ENCODE peak calls at places on chromosome 18, in five cellular contexts. One of them, this sample, is unnamed.
A peak's percentile ranks its signal among the peaks of the same experiment; 100 is the strongest.

GRCh38 chr18:44393406-44393805 is 287.3 kb upstream of the SETBP1 start:
- DNase-seq in left lung: no peak
- DNase-seq in BE2C: no peak
- DNase-seq in A673: no peak
- DNase-seq in fibroblast of villous mesenchyme: no peak
- DNase-seq in this sample: no peak

GRCh38 chr18:76458522-76459311 is 36.3 kb downstream of the ZNF516 start:
- DNase-seq in left lung: no peak
- DNase-seq in BE2C: no peak
- DNase-seq in A673: no peak
- DNase-seq in fibroblast of villous mesenchyme: no peak
- DNase-seq in this sample: no peak

GRCh38 chr18:65255417-65255816 is 495.4 kb upstream of the CDH7 start:
- DNase-seq in left lung: no peak
- DNase-seq in BE2C: no peak
- DNase-seq in A673: no peak
- DNase-seq in fibroblast of villous mesenchyme: no peak
- DNase-seq in this sample: no peak

GRCh38 chr18:35533916-35534315 is 36.2 kb upstream of the INO80C start:
- DNase-seq in left lung: no peak
- DNase-seq in BE2C: no peak
- DNase-seq in A673: no peak
- DNase-seq in fibroblast of villous mesenchyme: no peak
- DNase-seq in this sample: no peak

GRCh38 chr18:72965616-72966015 is 97.8 kb upstream of the NETO1 start:
- DNase-seq in left lung: no peak
- DNase-seq in BE2C: no peak
- DNase-seq in A673: no peak
- DNase-seq in fibroblast of villous mesenchyme: no peak
- DNase-seq in this sample: no peak

GRCh38 chr18:21275645-21276044 is 33.6 kb downstream of the GREB1L start:
- DNase-seq in left lung: no peak
- DNase-seq in BE2C: no peak
- DNase-seq in A673: no peak
- DNase-seq in fibroblast of villous mesenchyme: no peak
- DNase-seq in this sample: no peak

GRCh38 chr18:76697441-76697901 is 124.9 kb upstream of the ZNF236 start:
- DNase-seq in left lung: no peak
- DNase-seq in BE2C: no peak
- DNase-seq in A673: no peak
- DNase-seq in fibroblast of villous mesenchyme: peak; percentile 38
- DNase-seq in this sample: no peak

GRCh38 chr18:37330173-37330572 is 235.4 kb downstream of the CELF4 start:
- DNase-seq in left lung: no peak
- DNase-seq in BE2C: peak; percentile 29
- DNase-seq in A673: no peak
- DNase-seq in fibroblast of villous mesenchyme: no peak
- DNase-seq in this sample: no peak

DNA sequence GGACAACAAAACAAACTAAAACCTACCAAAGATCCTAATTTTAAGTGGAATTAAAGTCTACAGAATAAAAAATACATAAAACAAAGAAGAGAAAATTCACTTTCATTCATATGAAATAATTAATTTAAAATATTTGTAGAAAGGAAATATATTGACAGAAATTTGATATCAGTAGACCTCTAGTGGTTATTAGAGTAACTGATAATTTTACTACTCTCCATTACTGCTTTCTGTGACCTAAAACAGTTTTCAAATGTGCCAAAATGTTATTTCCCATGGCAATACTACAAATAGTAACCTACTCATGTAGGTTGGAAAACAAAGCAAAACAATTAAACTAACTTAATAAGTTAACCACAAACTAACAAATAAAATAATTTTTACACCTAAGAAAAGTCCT is 147.1 kb downstream of the NOL4 start:
- DNase-seq in left lung: no peak
- DNase-seq in BE2C: no peak
- DNase-seq in A673: no peak
- DNase-seq in fibroblast of villous mesenchyme: no peak
- DNase-seq in this sample: no peak
- TF ChIP-seq CTCF in left lung: no peak
- TF ChIP-seq CTCF in BE2C: no peak
- TF ChIP-seq CTCF in A673: peak; percentile 32
- TF ChIP-seq CTCF in fibroblast of villous mesenchyme: no peak
- TF ChIP-seq CTCF in this sample: no peak

GRCh38 chr18:11980555-11981382 is 538 bp upstream of the IMPA2 start:
- DNase-seq in left lung: peak; percentile 100
- DNase-seq in BE2C: peak; percentile 95
- DNase-seq in A673: peak; percentile 99
- DNase-seq in fibroblast of villous mesenchyme: peak; percentile 99
- DNase-seq in this sample: peak; percentile 96
- TF ChIP-seq CTCF in left lung: peak; percentile 9
- TF ChIP-seq CTCF in BE2C: no peak
- TF ChIP-seq CTCF in A673: no peak
- TF ChIP-seq CTCF in fibroblast of villous mesenchyme: no peak
- TF ChIP-seq CTCF in this sample: no peak

GRCh38 chr18:54224379-54225014 is at the start of gene MBD2:
- DNase-seq in left lung: peak; percentile 100
- DNase-seq in BE2C: peak; percentile 90
- DNase-seq in A673: peak; percentile 97
- DNase-seq in fibroblast of villous mesenchyme: peak; percentile 95
- DNase-seq in this sample: peak; percentile 96
- TF ChIP-seq CTCF in left lung: no peak
- TF ChIP-seq CTCF in BE2C: no peak
- TF ChIP-seq CTCF in A673: peak; percentile 25
- TF ChIP-seq CTCF in fibroblast of villous mesenchyme: peak; percentile 12
- TF ChIP-seq CTCF in this sample: no peak

GRCh38 chr18:74315464-74316256 is at the start of gene C18orf63:
- DNase-seq in left lung: peak; percentile 61
- DNase-seq in BE2C: no peak
- DNase-seq in A673: no peak
- DNase-seq in fibroblast of villous mesenchyme: no peak
- DNase-seq in this sample: no peak

GRCh38 chr18:74311000-74311399 is 4.6 kb upstream of the C18orf63 start:
- DNase-seq in left lung: no peak
- DNase-seq in BE2C: no peak
- DNase-seq in A673: no peak
- DNase-seq in fibroblast of villous mesenchyme: no peak
- DNase-seq in this sample: no peak

GRCh38 chr18:74314759-74315463 is 728 bp upstream of the C18orf63 start:
- DNase-seq in left lung: no peak
- DNase-seq in BE2C: no peak
- DNase-seq in A673: no peak
- DNase-seq in fibroblast of villous mesenchyme: no peak
- DNase-seq in this sample: no peak

DNA sequence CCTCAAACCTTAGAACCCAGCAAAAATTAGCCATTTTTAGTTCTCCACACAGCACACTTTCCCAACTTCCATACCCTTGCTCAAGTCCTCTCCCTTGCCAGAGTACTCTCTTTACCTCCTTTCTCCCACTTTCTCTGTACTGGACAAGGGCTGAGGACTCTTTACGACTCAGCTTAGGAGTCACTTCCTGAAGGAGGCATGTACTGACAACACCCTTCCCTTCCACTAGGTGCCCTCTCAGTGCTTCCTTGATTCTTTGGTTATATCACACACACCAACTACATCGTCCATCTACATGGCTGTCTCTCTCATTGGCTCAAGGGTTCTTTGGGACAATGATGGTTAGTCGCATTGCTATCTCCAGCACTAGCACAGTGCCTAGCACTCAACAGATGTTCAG is 5.2 kb upstream of the C18orf63 start:
- DNase-seq in left lung: no peak
- DNase-seq in BE2C: no peak
- DNase-seq in A673: peak; percentile 32
- DNase-seq in fibroblast of villous mesenchyme: peak; percentile 68
- DNase-seq in this sample: no peak
- TF ChIP-seq CTCF in left lung: no peak
- TF ChIP-seq CTCF in BE2C: peak; percentile 49
- TF ChIP-seq CTCF in A673: peak; percentile 24
- TF ChIP-seq CTCF in fibroblast of villous mesenchyme: peak; percentile 75
- TF ChIP-seq CTCF in this sample: no peak

GRCh38 chr18:23503967-23504352 is 649 bp downstream of the RMC1 start:
- DNase-seq in left lung: peak; percentile 64
- DNase-seq in BE2C: no peak
- DNase-seq in A673: peak; percentile 22
- DNase-seq in fibroblast of villous mesenchyme: no peak
- DNase-seq in this sample: no peak

GRCh38 chr18:23502516-23503037 is 734 bp upstream of the RMC1 start:
- DNase-seq in left lung: no peak
- DNase-seq in BE2C: no peak
- DNase-seq in A673: no peak
- DNase-seq in fibroblast of villous mesenchyme: no peak
- DNase-seq in this sample: no peak

GRCh38 chr18:23504720-23505119 is 1.4 kb downstream of the RMC1 start:
- DNase-seq in left lung: no peak
- DNase-seq in BE2C: no peak
- DNase-seq in A673: no peak
- DNase-seq in fibroblast of villous mesenchyme: no peak
- DNase-seq in this sample: no peak

GRCh38 chr18:23501626-23502025 is 1.7 kb upstream of the RMC1 start:
- DNase-seq in left lung: peak; percentile 34
- DNase-seq in BE2C: no peak
- DNase-seq in A673: no peak
- DNase-seq in fibroblast of villous mesenchyme: no peak
- DNase-seq in this sample: no peak

GRCh38 chr18:23503038-23503966 is at the start of gene RMC1:
- DNase-seq in left lung: peak; percentile 100
- DNase-seq in BE2C: peak; percentile 93
- DNase-seq in A673: peak; percentile 95
- DNase-seq in fibroblast of villous mesenchyme: peak; percentile 95
- DNase-seq in this sample: peak; percentile 100
- TF ChIP-seq CTCF in left lung: no peak
- TF ChIP-seq CTCF in BE2C: no peak
- TF ChIP-seq CTCF in A673: peak; percentile 18
- TF ChIP-seq CTCF in fibroblast of villous mesenchyme: no peak
- TF ChIP-seq CTCF in this sample: no peak